ENCODE peak calls at places on chromosomes 7 and 10, in four cellular contexts. D is effector memory CD4-positive, alpha-beta T cell; S is cardiac muscle cell; H is tibial nerve. Z is an unnamed sample.

GRCh38 chr10:4638116-4638515 is 187.9 kb upstream of the AKR1E2 start:
- DNase-seq in D (no peak), S (no peak), H (no peak), Z (no peak)

GRCh38 chr10:92327445-92328433 is 36.8 kb downstream of the MARCHF5 start:
- DNase-seq in D (no peak), S (no peak), H (no peak), Z (no peak)

GRCh38 chr10:5589963-5590511 is 65.3 kb downstream of the CALML3 start:
- DNase-seq in D (no peak), S (peak; percentile 58), H (no peak), Z (peak; percentile 13)

GRCh38 chr7:68148440-68148839 is 1151.8 kb downstream of the TYW1 start:
- DNase-seq in D (no peak), S (no peak), H (no peak), Z (no peak)

GRCh38 chr10:11553773-11554381 is 57.6 kb downstream of the USP6NL start:
- DNase-seq in D (no peak), S (no peak), H (no peak), Z (no peak)

GRCh38 chr7:111802194-111802785 is 240.0 kb upstream of the IMMP2L start:
- DNase-seq in D (no peak), S (no peak), H (no peak), Z (no peak)

GRCh38 chr10:124066744-124067714 is 26.4 kb downstream of the CHST15 start:
- DNase-seq in D (no peak), S (no peak), H (no peak), Z (no peak)

GRCh38 chr10:64054392-64054791 is 533.2 kb downstream of the REEP3 start:
- DNase-seq in D (no peak), S (no peak), H (no peak), Z (no peak)

GRCh38 chr10:80108576-80109239 is 23.8 kb upstream of the PLAC9 start:
- DNase-seq in D (no peak), S (no peak), H (no peak), Z (no peak)

GRCh38 chr7:42457663-42458062 is 220.7 kb upstream of the GLI3 start:
- DNase-seq in D (no peak), S (peak; percentile 5), H (no peak), Z (no peak)

GRCh38 chr7:155797262-155798250 is 14.7 kb downstream of the SHH start:
- DNase-seq in D (no peak), S (no peak), H (no peak), Z (no peak)
- H3K4me3 ChIP-seq in D (no peak overlapping the region), S (no peak overlapping the region), H (no peak overlapping the region), Z (no peak overlapping the region)

GRCh38 chr10:119533473-119533872 is 9.0 kb downstream of the RGS10 start:
- DNase-seq in D (no peak), S (no peak), H (no peak), Z (no peak)
- H3K4me1 ChIP-seq in D (peaks cover 22% of the 10 kb centered on the region), S (peaks cover 2% of the 10 kb centered on the region), H (peaks cover 17% of the 10 kb centered on the region), Z (peaks cover 15% of the 10 kb centered on the region)

DNA sequence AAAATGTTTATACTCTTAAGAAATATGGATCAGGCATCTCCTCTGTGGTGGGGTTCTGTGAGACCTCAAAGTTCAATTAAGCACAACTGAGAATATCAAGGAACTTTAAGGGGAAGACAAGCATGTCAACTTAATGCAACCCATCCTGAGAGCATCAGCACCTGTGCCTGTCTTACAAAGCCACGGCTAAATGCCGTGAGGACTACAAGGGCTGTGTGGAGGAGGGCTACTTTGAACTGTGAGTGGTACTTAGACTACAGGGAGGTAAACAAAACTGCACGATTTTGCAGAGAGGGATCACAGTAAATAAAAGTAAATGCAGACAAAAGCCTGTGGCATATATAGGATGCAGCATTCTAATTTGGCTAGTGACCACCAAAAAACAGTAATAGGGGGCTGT is 139.1 kb downstream of the ATE1 start:
- DNase-seq in D (no peak), S (no peak), H (no peak), Z (no peak)
- H3K27ac ChIP-seq in D (no peak overlapping the region), S (no peak overlapping the region), H (no peak overlapping the region), Z (no peak overlapping the region)

DNA sequence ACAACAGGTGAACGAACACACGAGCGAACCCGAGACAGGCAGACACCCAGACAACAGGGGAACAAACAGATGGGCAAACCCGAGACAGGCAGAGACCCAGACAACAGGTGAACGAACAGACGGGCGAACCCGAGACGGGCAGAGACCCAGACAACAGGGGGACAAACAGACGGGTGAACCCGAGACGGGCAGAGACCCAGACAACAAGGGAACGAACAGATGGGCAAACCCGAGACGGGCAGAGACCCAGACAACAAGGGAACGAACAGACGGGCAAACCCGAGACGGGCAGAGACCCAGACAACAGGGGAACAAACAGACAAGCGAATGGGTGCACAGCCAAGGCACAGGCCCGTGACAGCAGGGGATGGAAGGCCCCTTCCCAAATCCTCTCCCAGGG is 264.7 kb downstream of the ELFN1 start:
- DNase-seq in D (no peak), S (no peak), H (no peak), Z (no peak)
- H3K4me3 ChIP-seq in D (no peak overlapping the region), S (no peak overlapping the region), H (no peak overlapping the region), Z (no peak overlapping the region)

DNA sequence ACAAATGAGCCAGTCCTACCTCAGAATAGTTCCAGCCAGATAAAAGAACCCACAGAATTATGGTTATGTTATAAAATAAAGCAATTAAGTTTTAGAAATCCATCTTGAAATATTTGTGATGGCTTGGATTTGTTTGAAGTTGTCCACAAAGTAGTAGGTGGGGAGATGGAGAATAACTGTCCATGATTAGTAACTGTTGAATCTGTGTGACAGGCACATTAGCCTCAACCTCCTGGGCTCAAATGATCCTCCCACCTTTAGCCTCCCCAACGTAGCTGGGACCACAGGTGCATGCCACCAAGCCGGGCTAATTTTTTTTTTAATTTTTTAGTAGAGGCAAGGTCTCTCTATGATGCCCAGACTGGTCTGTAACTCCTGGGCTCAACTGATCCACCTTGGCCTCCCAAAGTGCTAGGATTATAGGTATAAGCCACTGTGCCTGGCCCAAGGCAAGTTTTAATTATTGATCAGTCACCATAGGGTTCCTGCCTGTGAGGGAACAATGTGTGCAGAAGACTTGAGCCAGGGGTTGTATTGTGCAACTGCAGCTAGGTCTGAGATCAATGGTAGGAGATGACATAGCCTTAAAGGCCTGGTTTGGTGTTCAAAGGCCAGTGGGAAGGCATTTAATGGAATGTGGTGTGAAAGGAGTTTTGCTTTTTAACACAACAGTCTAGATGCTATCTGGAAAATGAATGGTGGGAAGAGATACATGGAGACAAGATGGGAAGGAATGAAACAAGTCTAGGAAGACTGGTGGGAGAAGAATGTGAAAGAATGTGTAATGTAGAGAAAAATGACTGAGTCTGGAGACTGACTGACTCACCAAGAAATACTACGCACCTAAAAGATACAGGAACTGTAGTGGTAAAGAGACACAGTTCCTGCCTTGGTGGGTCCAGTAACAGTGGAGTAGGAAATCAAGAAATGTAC is 9.8 kb downstream of the HNRNPF start:
- DNase-seq in D (no peak), S (peak; percentile 43), H (no peak), Z (no peak)
- H3K4me1 ChIP-seq in D (peaks cover 61% of the 10 kb centered on the region), S (peaks cover 22% of the 10 kb centered on the region), H (peaks cover 90% of the 10 kb centered on the region), Z (peaks cover 87% of the 10 kb centered on the region)

GRCh38 chr7:5630670-5631069 is 150.8 kb downstream of the RNF216 start:
- DNase-seq in D (peak; percentile 28), S (no peak), H (no peak), Z (no peak)

GRCh38 chr7:5631185-5631584 is 150.3 kb downstream of the RNF216 start:
- DNase-seq in D (no peak), S (no peak), H (no peak), Z (no peak)

GRCh38 chr7:5627745-5628547 is 153.5 kb downstream of the RNF216 start:
- DNase-seq in D (no peak), S (no peak), H (no peak), Z (no peak)

GRCh38 chr7:5631752-5632151 is 149.7 kb downstream of the RNF216 start:
- DNase-seq in D (no peak), S (no peak), H (no peak), Z (no peak)

DNA sequence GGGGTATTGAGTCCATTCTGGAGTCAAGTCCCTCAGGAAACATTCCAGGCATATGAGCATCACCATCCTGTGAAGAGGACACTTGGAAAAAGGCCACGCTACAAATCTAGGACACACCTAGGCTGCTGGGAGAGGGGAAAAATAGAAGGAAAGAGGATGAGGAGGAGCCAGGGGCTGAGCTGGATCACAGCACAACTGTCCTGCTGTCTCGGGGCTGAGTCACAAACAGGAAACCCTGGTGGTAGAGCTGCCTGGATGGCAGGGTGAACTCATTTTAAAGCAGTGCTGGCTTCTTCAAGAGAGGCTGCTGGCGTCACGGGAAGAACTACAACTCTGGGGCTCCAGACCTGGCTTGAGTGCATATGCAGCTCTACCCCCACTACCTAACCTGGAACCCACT is 151.5 kb downstream of the RNF216 start:
- DNase-seq in D (peak; percentile 24), S (peak; percentile 47), H (no peak), Z (no peak)
- H3K27ac ChIP-seq in D (no peak overlapping the region), S (no peak overlapping the region), H (peak overlapping the region; percentile 80), Z (peak overlapping the region; percentile 6)

Z was measured in lower lobe of right lung.